ENCODE peak calls at places on chromosomes 6 and 20, in eight cellular contexts. T is dorsolateral prefrontal cortex, Q is AG04449, M is astrocyte of the cerebellum, B is AG10803, K is endothelial cell, X is IMR-90, N is GM10248. Z is an unnamed sample.

GRCh38 chr20:63357921-63358905 is 2.9 kb downstream of the CHRNA4 start:
- DNase-seq in M (no peak), N (no peak), Q (no peak), T (no peak), X (no peak), K (no peak), B (no peak), Z (no peak)

GRCh38 chr6:12030993-12031550 is 19.0 kb downstream of the HIVEP1 start:
- DNase-seq in Q (no peak), T (no peak), N (no peak), M (no peak), B (no peak), K (no peak), X (peak), Z (no peak)

GRCh38 chr20:58634818-58635665 is 16.0 kb upstream of the STX16 start:
- DNase-seq in N (peak), M (no peak), X (peak), B (no peak), T (no peak), Q (no peak), K (no peak), Z (no peak)

GRCh38 chr6:5006182-5006581 is 2.3 kb upstream of the RPP40 start:
- DNase-seq in N (no peak), T (no peak), X (peak), K (no peak), Q (no peak), M (no peak), B (no peak), Z (no peak)

GRCh38 chr6:13902922-13903321 is 21.8 kb upstream of the RNF182 start:
- DNase-seq in T (no peak), B (no peak), M (no peak), Q (no peak), N (no peak), K (no peak), X (no peak), Z (no peak)

GRCh38 chr6:16322666-16323312 is 84.4 kb downstream of the GMPR start:
- DNase-seq in B (peak), K (no peak), N (peak), T (peak), X (peak), M (peak), Q (no peak), Z (no peak)

GRCh38 chr6:53361549-53362031 is 12.8 kb upstream of the ELOVL5 start:
- DNase-seq in B (peak), T (peak), Q (no peak), X (peak), K (no peak), M (no peak), N (no peak), Z (no peak)

GRCh38 chr6:150420926-150421325 is 52.1 kb downstream of the IYD start:
- DNase-seq in X (no peak), K (no peak), Q (no peak), B (no peak), M (peak), T (peak), N (no peak), Z (no peak)

GRCh38 chr6:168439791-168440491 is 1.0 kb upstream of the SMOC2 start:
- DNase-seq in T (no peak), K (no peak), B (no peak), N (no peak), Q (no peak), X (no peak), M (no peak), Z (no peak)

GRCh38 chr20:49411221-49411925 is 71.1 kb downstream of the KCNB1 start:
- DNase-seq in B (no peak), N (no peak), X (no peak), K (no peak), Q (no peak), T (no peak), M (no peak), Z (no peak)

GRCh38 chr6:154343473-154344308 is 12.9 kb downstream of the IPCEF1 start:
- DNase-seq in M (peak), N (no peak), K (no peak), Q (no peak), T (peak), B (peak), X (peak), Z (no peak)

GRCh38 chr6:3911614-3912336 is 62.6 kb downstream of the FAM50B start:
- DNase-seq in X (peak), B (peak), K (no peak), N (no peak), Q (peak), M (no peak), T (peak), Z (peak)

GRCh38 chr6:69785697-69786096 is 11.1 kb downstream of the LMBRD1 start:
- DNase-seq in T (no peak), B (no peak), K (no peak), M (no peak), Q (no peak), N (no peak), X (no peak), Z (no peak)

GRCh38 chr6:92759195-92759594 is 660.2 kb downstream of the EPHA7 start:
- DNase-seq in B (no peak), K (no peak), T (no peak), X (no peak), N (no peak), M (no peak), Q (no peak), Z (no peak)

GRCh38 chr6:52964318-52964717 is 30.8 kb downstream of the GSTA4 start:
- DNase-seq in M (no peak), X (no peak), T (no peak), N (no peak), Q (no peak), B (no peak), K (no peak), Z (no peak)

GRCh38 chr6:117444600-117444999 is 18.9 kb upstream of the ROS1 start:
- DNase-seq in Q (peak), T (no peak), N (no peak), X (peak), B (peak), K (no peak), M (no peak), Z (peak)

GRCh38 chr6:70221025-70221714 is 81.7 kb downstream of the COL9A1 start:
- DNase-seq in M (peak), B (peak), K (peak), X (peak), T (peak), N (peak), Q (peak), Z (no peak)

GRCh38 chr20:62410742-62411478 is 3.8 kb upstream of the CABLES2 start:
- DNase-seq in Q (no peak), T (no peak), K (no peak), M (no peak), N (no peak), B (no peak), X (no peak), Z (no peak)

GRCh38 chr20:31569163-31570020 is 35.7 kb upstream of the ID1 start:
- DNase-seq in N (peak), X (peak), K (peak), B (peak), Q (no peak), T (peak), M (no peak), Z (no peak)

GRCh38 chr20:35000922-35001595 is 45.4 kb downstream of the MYH7B start:
- DNase-seq in X (no peak), M (no peak), T (no peak), K (no peak), N (no peak), Q (no peak), B (no peak), Z (no peak)

GRCh38 chr6:165439928-165440554 is 130.6 kb upstream of the C6orf118 start:
- DNase-seq in M (peak), B (peak), X (peak), K (no peak), N (peak), T (no peak), Q (no peak), Z (peak)

GRCh38 chr6:85113934-85114582 is 335.8 kb upstream of the NT5E start:
- DNase-seq in N (no peak), B (peak), K (no peak), X (no peak), Q (no peak), T (no peak), M (no peak), Z (no peak)

GRCh38 chr6:85114583-85114939 is 335.3 kb upstream of the NT5E start:
- DNase-seq in Q (no peak), N (no peak), M (no peak), T (no peak), K (no peak), B (no peak), X (no peak), Z (no peak)

GRCh38 chr6:85115876-85116275 is 334.0 kb upstream of the NT5E start:
- DNase-seq in T (no peak), M (no peak), Q (no peak), N (no peak), K (no peak), B (no peak), X (no peak), Z (no peak)

GRCh38 chr6:85116475-85116874 is 333.4 kb upstream of the NT5E start:
- DNase-seq in B (no peak), N (no peak), Q (no peak), M (no peak), X (no peak), T (no peak), K (no peak), Z (no peak)

GRCh38 chr6:85118233-85118632 is 331.6 kb upstream of the NT5E start:
- DNase-seq in T (no peak), B (no peak), N (no peak), M (no peak), X (no peak), K (no peak), Q (no peak), Z (no peak)
- TF ChIP-seq CTCF in T (no peak), B (peak), N (no peak), M (no peak), X (no peak), K (no peak), Q (no peak), Z (peak)

GRCh38 chr6:118735320-118735719 is 83.9 kb upstream of the CEP85L start:
- DNase-seq in Q (no peak), X (no peak), B (no peak), M (no peak), T (no peak), N (peak), K (peak), Z (no peak)
- TF ChIP-seq CTCF in Q (peak), X (peak), B (peak), M (peak), T (peak), N (peak), K (peak), Z (peak)

GRCh38 chr20:46756419-46756818 is 47.0 kb downstream of the SLC2A10 start:
- DNase-seq in K (no peak), M (no peak), T (no peak), B (no peak), Q (no peak), N (no peak), X (no peak), Z (no peak)

GRCh38 chr20:46757754-46758678 is 48.6 kb downstream of the SLC2A10 start:
- DNase-seq in N (peak), M (peak), T (peak), X (peak), Q (no peak), B (peak), K (peak), Z (no peak)

GRCh38 chr20:46761566-46761965 is 52.1 kb downstream of the SLC2A10 start:
- DNase-seq in B (no peak), X (no peak), K (no peak), T (no peak), Q (no peak), N (no peak), M (no peak), Z (no peak)

GRCh38 chr20:46757135-46757534 is 47.7 kb downstream of the SLC2A10 start:
- DNase-seq in B (no peak), K (no peak), M (no peak), X (no peak), T (no peak), Q (no peak), N (no peak), Z (no peak)

GRCh38 chr20:46758929-46759669 is 49.6 kb downstream of the SLC2A10 start:
- DNase-seq in N (no peak), X (no peak), Q (no peak), K (no peak), B (no peak), M (no peak), T (no peak), Z (no peak)
- TF ChIP-seq CTCF in N (no peak), X (peak), Q (no peak), K (no peak), B (no peak), M (no peak), T (no peak), Z (no peak)

GRCh38 chr20:45578151-45578660 is 878 bp downstream of the WFDC8 start:
- DNase-seq in X (no peak), N (no peak), M (no peak), B (no peak), T (no peak), Q (no peak), K (no peak), Z (no peak)
- TF ChIP-seq CTCF in X (no peak), N (no peak), M (no peak), B (no peak), T (no peak), Q (no peak), K (no peak), Z (no peak)

GRCh38 chr20:44136579-44136978 is 50.4 kb downstream of the JPH2 start:
- DNase-seq in B (no peak), K (no peak), M (no peak), N (no peak), Q (no peak), X (no peak), T (no peak), Z (no peak)
- TF ChIP-seq CTCF in B (no peak), K (no peak), M (no peak), N (no peak), Q (no peak), X (no peak), T (no peak), Z (no peak)

DNA sequence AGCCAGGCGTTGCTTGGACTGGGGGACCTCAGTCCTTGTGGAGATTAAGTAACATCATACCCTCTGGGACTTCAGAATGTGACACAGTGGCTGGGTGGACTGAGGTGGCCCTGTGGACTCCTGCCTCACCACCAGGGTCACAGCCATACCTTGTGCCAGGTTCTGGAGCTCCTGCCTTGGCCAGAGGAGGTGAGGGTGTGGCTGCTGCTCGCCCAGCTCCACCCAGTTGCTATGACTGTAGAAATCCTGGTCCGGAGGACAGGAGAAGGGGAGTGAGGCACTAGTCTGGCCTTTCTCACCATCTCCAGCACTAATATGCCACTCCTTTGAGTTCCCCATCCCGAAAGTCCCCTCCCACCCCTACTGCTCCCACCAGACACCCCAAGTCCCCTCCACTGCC is 1.9 kb downstream of the VWA7 start:
- DNase-seq in K (no peak), T (no peak), M (no peak), N (no peak), Q (no peak), X (no peak), B (no peak), Z (no peak)
- TF ChIP-seq CTCF in K (no peak), T (no peak), M (no peak), N (no peak), Q (no peak), X (no peak), B (no peak), Z (no peak)

DNA sequence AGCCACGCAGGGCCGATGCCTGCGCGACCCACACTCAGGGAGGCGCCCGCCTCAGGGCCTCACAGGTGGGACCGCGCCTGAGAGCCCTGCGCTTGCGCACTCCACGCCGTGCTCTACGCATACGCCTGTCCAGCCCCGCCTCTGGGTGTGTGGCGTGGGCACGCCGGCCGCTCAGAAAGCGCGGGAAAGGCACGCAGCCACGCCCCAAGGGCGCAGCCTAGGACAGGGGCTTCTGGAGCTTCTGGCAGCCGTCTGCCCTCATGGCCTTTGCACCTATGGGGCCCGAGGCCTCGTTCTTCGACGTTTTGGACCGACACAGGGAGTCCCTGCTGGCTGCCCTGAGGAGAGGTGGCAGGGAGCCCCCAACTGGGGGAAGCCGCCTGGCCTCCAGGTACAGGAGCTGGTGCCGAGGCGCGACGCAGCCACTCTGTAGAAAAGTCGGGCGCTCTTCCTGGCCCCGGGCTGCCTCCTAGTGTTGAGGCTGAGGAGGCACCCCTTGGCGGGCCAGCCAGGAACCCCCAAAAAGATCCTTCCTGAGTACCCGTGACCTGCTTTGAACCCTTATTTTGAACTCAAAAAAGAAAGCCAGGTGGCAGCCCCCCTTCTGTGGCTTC is at the start of gene SPO11:
- DNase-seq in M (no peak), Q (no peak), K (peak), N (no peak), T (no peak), X (no peak), B (no peak), Z (no peak)
- TF ChIP-seq CTCF in M (no peak), Q (no peak), K (peak), N (peak), T (peak), X (no peak), B (no peak), Z (no peak)